ENCODE peak calls at places on chromosomes 12 and 14, in seven cellular contexts. Z is stimulated activated CD8-positive, alpha-beta memory T cell treated with anti-CD3 and anti-CD28 coated beads, Interleukin-4, amount 100 ng/mL, for 48 hours; E is CD8-positive, alpha-beta memory T cell; O is dorsolateral prefrontal cortex; C is stimulated activated CD4-positive, alpha-beta T cell treated with anti-CD3 and anti-CD28 coated beads, Interleukin-12 subunit alpha, Interleukin-12 subunit beta, amount 100 ng/mL, for 4 hours; V is astrocyte of the spinal cord; A is stimulated activated naive B cell treated with anti-CD40 and anti-IgM and Interleukin-4, amounts not matched to agents 10 μg/mL and 1 μg/mL and 100 μg/mL, for 72 hours. B is an unnamed sample.
A peak's percentile ranks its signal among the peaks of the same experiment; 100 is the strongest.

GRCh38 chr12:106248849-106249371 is 1.1 kb upstream of the CKAP4 start:
- DNase-seq in C (peak; percentile 41), Z (peak; percentile 52), E (no peak), O (no peak), V (peak; percentile 43), A (no peak), B (peak; percentile 51)

GRCh38 chr12:40650038-40650704 is 42.1 kb upstream of the CNTN1 start:
- DNase-seq in A (no peak), C (no peak), O (no peak), Z (no peak), E (no peak), V (no peak), B (no peak)

GRCh38 chr14:89723930-89724915 is 230.3 kb downstream of the EFCAB11 start:
- DNase-seq in Z (no peak), V (no peak), O (no peak), A (no peak), E (no peak), C (no peak), B (peak; percentile 27)

GRCh38 chr14:104092931-104093365 is 7.4 kb downstream of the ASPG start:
- DNase-seq in C (no peak), O (no peak), A (no peak), Z (no peak), V (no peak), E (no peak), B (no peak)

GRCh38 chr12:107884769-107885694 is 110.5 kb downstream of the ASCL4 start:
- DNase-seq in E (no peak), O (no peak), C (peak; percentile 14), V (peak; percentile 45), Z (peak; percentile 63), A (peak; percentile 31), B (peak; percentile 9)

GRCh38 chr14:93136009-93136408 is 20.3 kb upstream of the ITPK1 start:
- DNase-seq in V (no peak), E (no peak), A (no peak), O (no peak), C (no peak), Z (no peak), B (no peak)

GRCh38 chr14:23709923-23710322 is 73.8 kb downstream of the DHRS2 start:
- DNase-seq in A (no peak), C (no peak), V (no peak), O (no peak), Z (no peak), E (no peak), B (no peak)

GRCh38 chr12:31406345-31406744 is 80.4 kb upstream of the SINHCAF start:
- DNase-seq in C (no peak), V (no peak), O (no peak), Z (no peak), A (no peak), E (no peak), B (no peak)

GRCh38 chr14:95468416-95469133 is 47.9 kb downstream of the SYNE3 start:
- DNase-seq in E (no peak), O (no peak), V (no peak), C (no peak), Z (no peak), A (no peak), B (no peak)

GRCh38 chr14:55605793-55606192 is 25.8 kb downstream of the KTN1 start:
- DNase-seq in E (no peak), O (no peak), V (no peak), A (no peak), Z (no peak), C (no peak), B (no peak)

GRCh38 chr14:103385994-103386491 is 828 bp downstream of the MARK3 start:
- DNase-seq in O (no peak), A (peak; percentile 26), V (peak; percentile 26), C (peak; percentile 19), Z (peak; percentile 56), E (peak; percentile 20), B (peak; percentile 28)

GRCh38 chr12:11863478-11863906 is 207.2 kb upstream of the BCL2L14 start:
- DNase-seq in O (no peak), E (no peak), V (no peak), Z (no peak), A (no peak), C (no peak), B (no peak)

B was measured in central memory CD4-positive, alpha-beta T cell.